ENCODE peak calls at places on chromosomes 6 and 20, in four cellular contexts. One of them, this sample, is unnamed.
A peak's percentile ranks its signal among the peaks of the same experiment; 100 is the strongest.

GRCh38 chr6:12798326-12798725 is 81.8 kb downstream of the PHACTR1 start:
- DNase-seq in mesendoderm: no peak
- DNase-seq in A549: no peak
- DNase-seq in thyroid gland: no peak
- DNase-seq in this sample: no peak

GRCh38 chr20:34017610-34018009 is 23.9 kb downstream of the RALY start:
- DNase-seq in A549: no peak
- DNase-seq in thyroid gland: no peak
- DNase-seq in mesendoderm: no peak
- DNase-seq in this sample: no peak

GRCh38 chr6:129744201-129744879 is 34.4 kb upstream of the ARHGAP18 start:
- DNase-seq in A549: peak; percentile 23
- DNase-seq in mesendoderm: peak; percentile 78
- DNase-seq in thyroid gland: no peak
- DNase-seq in this sample: no peak

GRCh38 chr6:113489946-113490345 is 367.2 kb upstream of the MARCKS start:
- DNase-seq in mesendoderm: no peak
- DNase-seq in A549: no peak
- DNase-seq in thyroid gland: no peak
- DNase-seq in this sample: no peak

GRCh38 chr20:60437418-60437817 is 479.2 kb downstream of the CDH26 start:
- DNase-seq in A549: no peak
- DNase-seq in thyroid gland: no peak
- DNase-seq in mesendoderm: no peak
- DNase-seq in this sample: no peak

GRCh38 chr6:91031581-91031980 is 444.7 kb upstream of the MAP3K7 start:
- DNase-seq in thyroid gland: no peak
- DNase-seq in A549: no peak
- DNase-seq in mesendoderm: peak; percentile 91
- DNase-seq in this sample: no peak

GRCh38 chr6:157335829-157336228 is 12.5 kb upstream of the TMEM242 start:
- DNase-seq in A549: peak; percentile 23
- DNase-seq in thyroid gland: no peak
- DNase-seq in mesendoderm: peak; percentile 40
- DNase-seq in this sample: peak; percentile 28

GRCh38 chr20:32332614-32333013 is 25.5 kb upstream of the ASXL1 start:
- DNase-seq in thyroid gland: peak; percentile 61
- DNase-seq in A549: no peak
- DNase-seq in mesendoderm: no peak
- DNase-seq in this sample: no peak

GRCh38 chr20:595330-596308 is 14.5 kb downstream of the TCF15 start:
- DNase-seq in mesendoderm: no peak
- DNase-seq in thyroid gland: no peak
- DNase-seq in A549: no peak
- DNase-seq in this sample: no peak

GRCh38 chr6:158611039-158611438 is 33.5 kb downstream of the DYNLT1 start:
- DNase-seq in mesendoderm: no peak
- DNase-seq in A549: no peak
- DNase-seq in thyroid gland: no peak
- DNase-seq in this sample: no peak

GRCh38 chr6:37576336-37576737 is 76.6 kb upstream of the CCDC167 start:
- DNase-seq in A549: peak; percentile 60
- DNase-seq in mesendoderm: peak; percentile 84
- DNase-seq in thyroid gland: no peak
- DNase-seq in this sample: no peak

GRCh38 chr6:111715321-111715720 is 109.6 kb upstream of the TRAF3IP2 start:
- DNase-seq in A549: no peak
- DNase-seq in thyroid gland: peak; percentile 72
- DNase-seq in mesendoderm: no peak
- DNase-seq in this sample: no peak

GRCh38 chr6:167244064-167244949 is 46.8 kb upstream of the UNC93A start:
- DNase-seq in mesendoderm: no peak
- DNase-seq in A549: no peak
- DNase-seq in thyroid gland: no peak
- DNase-seq in this sample: no peak

GRCh38 chr6:163745566-163746400 is 331.3 kb downstream of the QKI start:
- DNase-seq in mesendoderm: peak; percentile 98
- DNase-seq in A549: peak; percentile 17
- DNase-seq in thyroid gland: no peak
- DNase-seq in this sample: peak; percentile 26

GRCh38 chr6:41098366-41098765 is 25.6 kb downstream of the NFYA start:
- DNase-seq in thyroid gland: peak; percentile 55
- DNase-seq in mesendoderm: no peak
- DNase-seq in A549: no peak
- DNase-seq in this sample: no peak

GRCh38 chr6:71290611-71291010 is 2.0 kb downstream of the OGFRL1 start:
- DNase-seq in thyroid gland: no peak
- DNase-seq in A549: no peak
- DNase-seq in mesendoderm: no peak
- DNase-seq in this sample: no peak

GRCh38 chr6:21967282-21967681 is 329.6 kb downstream of the PRL start:
- DNase-seq in mesendoderm: no peak
- DNase-seq in thyroid gland: no peak
- DNase-seq in A549: no peak
- DNase-seq in this sample: no peak

GRCh38 chr6:55758156-55758942 is 117.0 kb downstream of the BMP5 start:
- DNase-seq in thyroid gland: no peak
- DNase-seq in A549: peak; percentile 57
- DNase-seq in mesendoderm: no peak
- DNase-seq in this sample: no peak

GRCh38 chr6:37714836-37715425 is 17.2 kb upstream of the MDGA1 start:
- DNase-seq in A549: no peak
- DNase-seq in mesendoderm: no peak
- DNase-seq in thyroid gland: no peak
- DNase-seq in this sample: no peak

GRCh38 chr6:13952101-13952500 is 27.3 kb downstream of the RNF182 start:
- DNase-seq in mesendoderm: no peak
- DNase-seq in thyroid gland: no peak
- DNase-seq in A549: no peak
- DNase-seq in this sample: no peak

GRCh38 chr6:97394160-97394748 is 111.2 kb upstream of the MMS22L start:
- DNase-seq in A549: peak; percentile 55
- DNase-seq in mesendoderm: peak; percentile 68
- DNase-seq in thyroid gland: peak; percentile 17
- DNase-seq in this sample: peak; percentile 70

GRCh38 chr20:15889073-15889923 is 684.0 kb downstream of the KIF16B start:
- DNase-seq in A549: no peak
- DNase-seq in mesendoderm: peak; percentile 40
- DNase-seq in thyroid gland: peak; percentile 49
- DNase-seq in this sample: peak; percentile 36

GRCh38 chr6:42338573-42339218 is 113.0 kb downstream of the TRERF1 start:
- DNase-seq in thyroid gland: no peak
- DNase-seq in A549: peak; percentile 82
- DNase-seq in mesendoderm: no peak
- DNase-seq in this sample: no peak

GRCh38 chr6:3882865-3883264 is 33.7 kb downstream of the FAM50B start:
- DNase-seq in thyroid gland: no peak
- DNase-seq in A549: no peak
- DNase-seq in mesendoderm: no peak
- DNase-seq in this sample: no peak

GRCh38 chr20:11144114-11144513 is 470.3 kb upstream of the JAG1 start:
- DNase-seq in A549: no peak
- DNase-seq in mesendoderm: no peak
- DNase-seq in thyroid gland: no peak
- DNase-seq in this sample: no peak

GRCh38 chr6:158198461-158198860 is 30.3 kb downstream of the GTF2H5 start:
- DNase-seq in A549: no peak
- DNase-seq in mesendoderm: no peak
- DNase-seq in thyroid gland: no peak
- DNase-seq in this sample: no peak

GRCh38 chr20:62496525-62497218 is 20.9 kb upstream of the GATA5 start:
- DNase-seq in thyroid gland: peak; percentile 25
- DNase-seq in A549: no peak
- DNase-seq in mesendoderm: no peak
- DNase-seq in this sample: peak; percentile 56

GRCh38 chr6:87982134-87982533 is 65.5 kb upstream of the SPACA1 start:
- DNase-seq in mesendoderm: no peak
- DNase-seq in thyroid gland: no peak
- DNase-seq in A549: no peak
- DNase-seq in this sample: no peak

GRCh38 chr6:155128971-155129370 is 133.9 kb downstream of the TIAM2 start:
- DNase-seq in thyroid gland: no peak
- DNase-seq in mesendoderm: no peak
- DNase-seq in A549: no peak
- DNase-seq in this sample: no peak

GRCh38 chr6:155126727-155127439 is 131.8 kb downstream of the TIAM2 start:
- DNase-seq in thyroid gland: peak; percentile 52
- DNase-seq in mesendoderm: peak; percentile 88
- DNase-seq in A549: peak; percentile 72
- DNase-seq in this sample: no peak

GRCh38 chr6:155132617-155133016 is 131.2 kb upstream of the CLDN20 start:
- DNase-seq in A549: no peak
- DNase-seq in thyroid gland: no peak
- DNase-seq in mesendoderm: no peak
- DNase-seq in this sample: no peak

GRCh38 chr6:155129744-155130143 is 134.1 kb upstream of the CLDN20 start:
- DNase-seq in A549: no peak
- DNase-seq in thyroid gland: no peak
- DNase-seq in mesendoderm: no peak
- DNase-seq in this sample: no peak

DNA sequence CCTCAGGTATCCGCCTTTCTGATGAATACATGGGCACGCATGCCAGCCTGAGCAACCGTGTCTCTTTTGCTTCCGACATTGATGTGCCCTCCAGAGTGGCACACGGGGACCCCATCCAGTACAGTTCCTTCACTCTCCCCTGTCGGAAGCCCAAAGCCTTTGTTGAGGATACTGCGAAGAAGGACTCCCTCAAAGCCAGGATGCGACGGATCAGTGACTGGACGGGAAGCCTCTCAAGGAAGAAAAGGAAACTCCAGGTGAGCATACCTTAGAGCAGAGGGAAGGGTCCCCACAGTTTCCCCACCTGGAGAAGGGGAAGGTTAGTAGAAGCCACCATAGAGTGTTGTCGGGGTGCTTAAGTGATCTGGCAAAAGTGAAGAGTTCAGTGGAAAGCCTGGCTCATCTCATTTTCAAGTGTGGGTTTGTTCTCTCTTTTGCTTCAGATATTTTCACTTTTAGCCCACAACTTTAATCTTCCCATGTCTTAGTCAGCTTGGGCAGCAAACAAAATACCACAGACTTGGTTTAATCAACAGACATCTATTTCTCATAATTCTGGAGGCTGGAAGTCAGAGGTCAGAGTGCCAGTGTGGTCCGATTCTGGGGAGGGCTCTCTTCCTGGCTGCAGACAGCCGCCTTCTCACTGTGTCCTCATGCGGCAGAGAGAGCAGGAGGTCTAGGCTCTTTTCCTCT is 133.5 kb upstream of the CLDN20 start:
- DNase-seq in A549: no peak
- DNase-seq in thyroid gland: no peak
- DNase-seq in mesendoderm: no peak
- DNase-seq in this sample: no peak
- H3K27ac ChIP-seq in A549: no peak overlapping the region
- H3K27ac ChIP-seq in thyroid gland: no peak overlapping the region
- H3K27ac ChIP-seq in mesendoderm: no peak overlapping the region
- H3K27ac ChIP-seq in this sample: no peak overlapping the region

GRCh38 chr20:53676987-53677386 is 83.3 kb upstream of the ZNF217 start:
- DNase-seq in A549: no peak
- DNase-seq in thyroid gland: no peak
- DNase-seq in mesendoderm: no peak
- DNase-seq in this sample: no peak

GRCh38 chr20:53676519-53676822 is 82.8 kb upstream of the ZNF217 start:
- DNase-seq in mesendoderm: no peak
- DNase-seq in A549: no peak
- DNase-seq in thyroid gland: no peak
- DNase-seq in this sample: no peak

GRCh38 chr20:53678990-53679596 is 85.5 kb upstream of the ZNF217 start:
- DNase-seq in thyroid gland: no peak
- DNase-seq in A549: no peak
- DNase-seq in mesendoderm: no peak
- DNase-seq in this sample: no peak

GRCh38 chr20:53678315-53678989 is 84.8 kb upstream of the ZNF217 start:
- DNase-seq in mesendoderm: no peak
- DNase-seq in thyroid gland: no peak
- DNase-seq in A549: no peak
- DNase-seq in this sample: no peak

GRCh38 chr20:53677447-53678314 is 84.0 kb upstream of the ZNF217 start:
- DNase-seq in mesendoderm: peak; percentile 73
- DNase-seq in thyroid gland: peak; percentile 25
- DNase-seq in A549: peak; percentile 66
- DNase-seq in this sample: peak; percentile 32
- H3K4me3 ChIP-seq in mesendoderm: no peak overlapping the region
- H3K4me3 ChIP-seq in thyroid gland: no peak overlapping the region
- H3K4me3 ChIP-seq in A549: peak overlapping the region; percentile 1
- H3K4me3 ChIP-seq in this sample: no peak overlapping the region

GRCh38 chr20:49427751-49428518 is 54.5 kb downstream of the KCNB1 start:
- DNase-seq in mesendoderm: no peak
- DNase-seq in A549: no peak
- DNase-seq in thyroid gland: no peak
- DNase-seq in this sample: peak; percentile 69
- H3K27ac ChIP-seq in mesendoderm: no peak overlapping the region
- H3K27ac ChIP-seq in A549: no peak overlapping the region
- H3K27ac ChIP-seq in thyroid gland: no peak overlapping the region
- H3K27ac ChIP-seq in this sample: peak overlapping the region; percentile 72

GRCh38 chr6:45533394-45533793 is 155.7 kb upstream of the SUPT3H start:
- DNase-seq in A549: no peak
- DNase-seq in mesendoderm: no peak
- DNase-seq in thyroid gland: no peak
- DNase-seq in this sample: no peak

GRCh38 chr6:45531999-45532605 is 154.4 kb upstream of the SUPT3H start:
- DNase-seq in thyroid gland: no peak
- DNase-seq in A549: no peak
- DNase-seq in mesendoderm: no peak
- DNase-seq in this sample: no peak

GRCh38 chr6:45535933-45536332 is 158.2 kb upstream of the SUPT3H start:
- DNase-seq in mesendoderm: no peak
- DNase-seq in A549: no peak
- DNase-seq in thyroid gland: no peak
- DNase-seq in this sample: no peak

GRCh38 chr6:45537539-45537938 is 159.8 kb upstream of the SUPT3H start:
- DNase-seq in A549: no peak
- DNase-seq in mesendoderm: no peak
- DNase-seq in thyroid gland: no peak
- DNase-seq in this sample: no peak

GRCh38 chr6:45532626-45533258 is 155.0 kb upstream of the SUPT3H start:
- DNase-seq in mesendoderm: no peak
- DNase-seq in thyroid gland: no peak
- DNase-seq in A549: no peak
- DNase-seq in this sample: no peak
- H3K4me3 ChIP-seq in mesendoderm: no peak overlapping the region
- H3K4me3 ChIP-seq in thyroid gland: no peak overlapping the region
- H3K4me3 ChIP-seq in A549: no peak overlapping the region
- H3K4me3 ChIP-seq in this sample: no peak overlapping the region

This sample was measured in testis.